ENCODE peak calls at places on chromosomes 3 and 15, in seven cellular contexts. One of them, this sample, is unnamed.

GRCh38 chr3:71430941-71431552 is 152.5 kb downstream of the FOXP1 start:
- DNase-seq in mesendoderm: peak; percentile 26
- DNase-seq in IMR-90: no peak
- DNase-seq in H9: no peak
- DNase-seq in mesenchymal stem cell: no peak
- DNase-seq in neuronal stem cell: no peak
- DNase-seq in H1: no peak
- DNase-seq in this sample: peak; percentile 77

GRCh38 chr3:46214751-46215352 is 6.7 kb upstream of the CCR1 start:
- DNase-seq in mesendoderm: peak; percentile 86
- DNase-seq in IMR-90: no peak
- DNase-seq in H9: peak; percentile 64
- DNase-seq in mesenchymal stem cell: peak; percentile 3
- DNase-seq in neuronal stem cell: peak; percentile 14
- DNase-seq in H1: peak; percentile 58
- DNase-seq in this sample: peak; percentile 52

GRCh38 chr3:52433328-52434060 is 11.4 kb downstream of the SEMA3G start:
- DNase-seq in mesendoderm: no peak
- DNase-seq in IMR-90: no peak
- DNase-seq in H9: peak; percentile 20
- DNase-seq in mesenchymal stem cell: no peak
- DNase-seq in neuronal stem cell: no peak
- DNase-seq in H1: no peak
- DNase-seq in this sample: no peak

GRCh38 chr3:21755896-21756295 is 4.9 kb upstream of the ZNF385D start:
- DNase-seq in mesendoderm: no peak
- DNase-seq in IMR-90: no peak
- DNase-seq in H9: no peak
- DNase-seq in mesenchymal stem cell: no peak
- DNase-seq in neuronal stem cell: no peak
- DNase-seq in H1: no peak
- DNase-seq in this sample: no peak

GRCh38 chr3:10933958-10934481 is 58.5 kb upstream of the SLC6A1 start:
- DNase-seq in mesendoderm: no peak
- DNase-seq in IMR-90: peak; percentile 45
- DNase-seq in H9: peak; percentile 51
- DNase-seq in mesenchymal stem cell: no peak
- DNase-seq in neuronal stem cell: no peak
- DNase-seq in H1: no peak
- DNase-seq in this sample: no peak

GRCh38 chr3:134106580-134106979 is 76.9 kb upstream of the SLCO2A1 start:
- DNase-seq in mesendoderm: no peak
- DNase-seq in IMR-90: no peak
- DNase-seq in H9: no peak
- DNase-seq in mesenchymal stem cell: no peak
- DNase-seq in neuronal stem cell: no peak
- DNase-seq in H1: no peak
- DNase-seq in this sample: no peak

GRCh38 chr15:58987036-58987435 is 427 bp upstream of the RNF111 start:
- DNase-seq in mesendoderm: no peak
- DNase-seq in IMR-90: peak; percentile 57
- DNase-seq in H9: no peak
- DNase-seq in mesenchymal stem cell: peak; percentile 53
- DNase-seq in neuronal stem cell: no peak
- DNase-seq in H1: no peak
- DNase-seq in this sample: no peak

GRCh38 chr15:64699767-64700388 is 75.5 kb downstream of the RBPMS2 start:
- DNase-seq in mesendoderm: peak; percentile 94
- DNase-seq in IMR-90: peak; percentile 48
- DNase-seq in H9: peak; percentile 84
- DNase-seq in mesenchymal stem cell: peak; percentile 79
- DNase-seq in neuronal stem cell: no peak
- DNase-seq in H1: peak; percentile 78
- DNase-seq in this sample: peak; percentile 21

GRCh38 chr3:46440531-46441294 is 24.0 kb downstream of the LTF start:
- DNase-seq in mesendoderm: peak; percentile 24
- DNase-seq in IMR-90: no peak
- DNase-seq in H9: no peak
- DNase-seq in mesenchymal stem cell: no peak
- DNase-seq in neuronal stem cell: no peak
- DNase-seq in H1: no peak
- DNase-seq in this sample: no peak

GRCh38 chr15:76289582-76289981 is 21.7 kb downstream of the ETFA start:
- DNase-seq in mesendoderm: no peak
- DNase-seq in IMR-90: no peak
- DNase-seq in H9: no peak
- DNase-seq in mesenchymal stem cell: no peak
- DNase-seq in neuronal stem cell: no peak
- DNase-seq in H1: no peak
- DNase-seq in this sample: peak; percentile 82

GRCh38 chr3:111737712-111738097 is 121.4 kb upstream of the PHLDB2 start:
- DNase-seq in mesendoderm: no peak
- DNase-seq in IMR-90: peak; percentile 98
- DNase-seq in H9: no peak
- DNase-seq in mesenchymal stem cell: peak; percentile 90
- DNase-seq in neuronal stem cell: no peak
- DNase-seq in H1: no peak
- DNase-seq in this sample: no peak

GRCh38 chr3:54575561-54575960 is 352.3 kb downstream of the LRTM1 start:
- DNase-seq in mesendoderm: no peak
- DNase-seq in IMR-90: no peak
- DNase-seq in H9: no peak
- DNase-seq in mesenchymal stem cell: no peak
- DNase-seq in neuronal stem cell: no peak
- DNase-seq in H1: no peak
- DNase-seq in this sample: no peak

GRCh38 chr3:52007291-52007690 is 11.6 kb upstream of the RPL29 start:
- DNase-seq in mesendoderm: no peak
- DNase-seq in IMR-90: no peak
- DNase-seq in H9: no peak
- DNase-seq in mesenchymal stem cell: no peak
- DNase-seq in neuronal stem cell: no peak
- DNase-seq in H1: no peak
- DNase-seq in this sample: no peak

GRCh38 chr15:60594071-60594470 is 115.1 kb upstream of the ICE2 start:
- DNase-seq in mesendoderm: no peak
- DNase-seq in IMR-90: no peak
- DNase-seq in H9: no peak
- DNase-seq in mesenchymal stem cell: no peak
- DNase-seq in neuronal stem cell: no peak
- DNase-seq in H1: no peak
- DNase-seq in this sample: no peak

GRCh38 chr15:95325763-95326688 is 1004.5 kb upstream of the NR2F2 start:
- DNase-seq in mesendoderm: peak; percentile 3
- DNase-seq in IMR-90: no peak
- DNase-seq in H9: no peak
- DNase-seq in mesenchymal stem cell: peak; percentile 36
- DNase-seq in neuronal stem cell: no peak
- DNase-seq in H1: no peak
- DNase-seq in this sample: no peak

GRCh38 chr15:85533949-85534543 is 153.6 kb downstream of the AKAP13 start:
- DNase-seq in mesendoderm: no peak
- DNase-seq in IMR-90: no peak
- DNase-seq in H9: no peak
- DNase-seq in mesenchymal stem cell: no peak
- DNase-seq in neuronal stem cell: no peak
- DNase-seq in H1: no peak
- DNase-seq in this sample: no peak

GRCh38 chr15:89785771-89786135 is 9.6 kb downstream of the MESP2 start:
- DNase-seq in mesendoderm: no peak
- DNase-seq in IMR-90: peak; percentile 61
- DNase-seq in H9: no peak
- DNase-seq in mesenchymal stem cell: no peak
- DNase-seq in neuronal stem cell: no peak
- DNase-seq in H1: no peak
- DNase-seq in this sample: peak; percentile 4

GRCh38 chr3:100047455-100048141 is 66.7 kb downstream of the FILIP1L start:
- DNase-seq in mesendoderm: no peak
- DNase-seq in IMR-90: peak; percentile 97
- DNase-seq in H9: no peak
- DNase-seq in mesenchymal stem cell: peak; percentile 84
- DNase-seq in neuronal stem cell: no peak
- DNase-seq in H1: no peak
- DNase-seq in this sample: peak; percentile 6

GRCh38 chr15:40594429-40594836 is 384 bp downstream of the KNL1 start:
- DNase-seq in mesendoderm: no peak
- DNase-seq in IMR-90: peak; percentile 16
- DNase-seq in H9: peak; percentile 69
- DNase-seq in mesenchymal stem cell: peak; percentile 76
- DNase-seq in neuronal stem cell: no peak
- DNase-seq in H1: no peak
- DNase-seq in this sample: peak; percentile 61

GRCh38 chr3:14446988-14447570 is 44.7 kb downstream of the SLC6A6 start:
- DNase-seq in mesendoderm: no peak
- DNase-seq in IMR-90: no peak
- DNase-seq in H9: no peak
- DNase-seq in mesenchymal stem cell: no peak
- DNase-seq in neuronal stem cell: no peak
- DNase-seq in H1: no peak
- DNase-seq in this sample: no peak

GRCh38 chr3:171763392-171763791 is 46.9 kb downstream of the PLD1 start:
- DNase-seq in mesendoderm: no peak
- DNase-seq in IMR-90: no peak
- DNase-seq in H9: no peak
- DNase-seq in mesenchymal stem cell: no peak
- DNase-seq in neuronal stem cell: no peak
- DNase-seq in H1: no peak
- DNase-seq in this sample: no peak

GRCh38 chr15:83046558-83047127 is 20.4 kb downstream of the BTBD1 start:
- DNase-seq in mesendoderm: no peak
- DNase-seq in IMR-90: peak; percentile 72
- DNase-seq in H9: no peak
- DNase-seq in mesenchymal stem cell: no peak
- DNase-seq in neuronal stem cell: no peak
- DNase-seq in H1: no peak
- DNase-seq in this sample: no peak

GRCh38 chr15:98840010-98840409 is 167.6 kb downstream of the PGPEP1L start:
- DNase-seq in mesendoderm: no peak
- DNase-seq in IMR-90: no peak
- DNase-seq in H9: no peak
- DNase-seq in mesenchymal stem cell: no peak
- DNase-seq in neuronal stem cell: no peak
- DNase-seq in H1: no peak
- DNase-seq in this sample: no peak
- H3K4me2 ChIP-seq in mesendoderm: no peak overlapping the region
- H3K4me2 ChIP-seq in IMR-90: no peak overlapping the region
- H3K4me2 ChIP-seq in H9: no peak overlapping the region
- H3K4me2 ChIP-seq in mesenchymal stem cell: no peak overlapping the region
- H3K4me2 ChIP-seq in neuronal stem cell: no peak overlapping the region
- H3K4me2 ChIP-seq in H1: no peak overlapping the region
- H3K4me2 ChIP-seq in this sample: no peak overlapping the region

GRCh38 chr3:66433522-66433782 is 67.4 kb downstream of the LRIG1 start:
- DNase-seq in mesendoderm: no peak
- DNase-seq in IMR-90: no peak
- DNase-seq in H9: no peak
- DNase-seq in mesenchymal stem cell: no peak
- DNase-seq in neuronal stem cell: no peak
- DNase-seq in H1: no peak
- DNase-seq in this sample: no peak

GRCh38 chr3:66432767-66433521 is 67.9 kb downstream of the LRIG1 start:
- DNase-seq in mesendoderm: no peak
- DNase-seq in IMR-90: no peak
- DNase-seq in H9: no peak
- DNase-seq in mesenchymal stem cell: no peak
- DNase-seq in neuronal stem cell: no peak
- DNase-seq in H1: no peak
- DNase-seq in this sample: no peak

GRCh38 chr3:66432041-66432766 is 68.6 kb downstream of the LRIG1 start:
- DNase-seq in mesendoderm: no peak
- DNase-seq in IMR-90: no peak
- DNase-seq in H9: no peak
- DNase-seq in mesenchymal stem cell: no peak
- DNase-seq in neuronal stem cell: no peak
- DNase-seq in H1: no peak
- DNase-seq in this sample: no peak

GRCh38 chr3:66430876-66431275 is 69.9 kb downstream of the LRIG1 start:
- DNase-seq in mesendoderm: no peak
- DNase-seq in IMR-90: no peak
- DNase-seq in H9: no peak
- DNase-seq in mesenchymal stem cell: no peak
- DNase-seq in neuronal stem cell: no peak
- DNase-seq in H1: no peak
- DNase-seq in this sample: no peak

GRCh38 chr3:66431494-66431893 is 69.3 kb downstream of the LRIG1 start:
- DNase-seq in mesendoderm: no peak
- DNase-seq in IMR-90: peak; percentile 95
- DNase-seq in H9: no peak
- DNase-seq in mesenchymal stem cell: peak; percentile 52
- DNase-seq in neuronal stem cell: no peak
- DNase-seq in H1: no peak
- DNase-seq in this sample: no peak
- H2BK120ac ChIP-seq in mesendoderm: no peak overlapping the region
- H2BK120ac ChIP-seq in IMR-90: peak overlapping the region; percentile 84
- H2BK120ac ChIP-seq in H9: no peak overlapping the region
- H2BK120ac ChIP-seq in mesenchymal stem cell: no peak overlapping the region
- H2BK120ac ChIP-seq in neuronal stem cell: no peak overlapping the region
- H2BK120ac ChIP-seq in H1: no peak overlapping the region
- H2BK120ac ChIP-seq in this sample: no peak overlapping the region

GRCh38 chr15:62663547-62663946 is 379.0 kb upstream of the TPM1 start:
- DNase-seq in mesendoderm: no peak
- DNase-seq in IMR-90: no peak
- DNase-seq in H9: no peak
- DNase-seq in mesenchymal stem cell: no peak
- DNase-seq in neuronal stem cell: no peak
- DNase-seq in H1: no peak
- DNase-seq in this sample: no peak

DNA sequence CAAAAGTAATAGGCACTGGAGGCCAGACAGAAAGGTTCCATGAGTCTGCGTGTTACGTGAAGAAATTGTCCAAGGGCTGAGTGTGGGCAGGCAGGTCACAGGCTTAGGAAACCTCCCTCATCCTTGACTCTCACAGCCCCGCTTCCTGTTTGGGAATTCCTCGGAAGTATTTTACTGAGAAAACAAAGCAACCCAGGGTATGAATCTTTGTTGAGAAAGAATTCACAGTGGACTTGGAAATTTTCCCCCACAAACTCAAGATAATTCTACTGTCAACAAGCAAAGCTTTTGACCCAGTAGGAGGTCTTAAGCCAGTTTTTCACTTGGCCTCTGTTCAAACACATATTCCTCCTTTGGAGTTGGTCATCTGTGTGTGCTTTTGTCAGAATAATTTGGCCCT is 377.1 kb upstream of the TPM1 start:
- DNase-seq in mesendoderm: peak; percentile 36
- DNase-seq in IMR-90: peak; percentile 32
- DNase-seq in H9: no peak
- DNase-seq in mesenchymal stem cell: peak; percentile 67
- DNase-seq in neuronal stem cell: no peak
- DNase-seq in H1: no peak
- DNase-seq in this sample: no peak
- H3K23ac ChIP-seq in mesendoderm: no peak overlapping the region
- H3K23ac ChIP-seq in IMR-90: no peak overlapping the region
- H3K23ac ChIP-seq in H9: no peak overlapping the region
- H3K23ac ChIP-seq in mesenchymal stem cell: no peak overlapping the region
- H3K23ac ChIP-seq in neuronal stem cell: no peak overlapping the region
- H3K23ac ChIP-seq in H1: no peak overlapping the region
- H3K23ac ChIP-seq in this sample: no peak overlapping the region

GRCh38 chr3:115272036-115272824 is 125.1 kb upstream of the ZBTB20 start:
- DNase-seq in mesendoderm: peak; percentile 52
- DNase-seq in IMR-90: peak; percentile 66
- DNase-seq in H9: no peak
- DNase-seq in mesenchymal stem cell: peak; percentile 80
- DNase-seq in neuronal stem cell: no peak
- DNase-seq in H1: no peak
- DNase-seq in this sample: no peak

GRCh38 chr3:115275897-115276296 is 128.8 kb upstream of the ZBTB20 start:
- DNase-seq in mesendoderm: no peak
- DNase-seq in IMR-90: peak; percentile 8
- DNase-seq in H9: no peak
- DNase-seq in mesenchymal stem cell: peak; percentile 6
- DNase-seq in neuronal stem cell: no peak
- DNase-seq in H1: no peak
- DNase-seq in this sample: no peak

GRCh38 chr3:115270849-115271248 is 123.8 kb upstream of the ZBTB20 start:
- DNase-seq in mesendoderm: no peak
- DNase-seq in IMR-90: no peak
- DNase-seq in H9: no peak
- DNase-seq in mesenchymal stem cell: no peak
- DNase-seq in neuronal stem cell: no peak
- DNase-seq in H1: no peak
- DNase-seq in this sample: no peak
- H3K4me2 ChIP-seq in mesendoderm: no peak overlapping the region
- H3K4me2 ChIP-seq in IMR-90: no peak overlapping the region
- H3K4me2 ChIP-seq in H9: no peak overlapping the region
- H3K4me2 ChIP-seq in mesenchymal stem cell: no peak overlapping the region
- H3K4me2 ChIP-seq in neuronal stem cell: no peak overlapping the region
- H3K4me2 ChIP-seq in H1: no peak overlapping the region
- H3K4me2 ChIP-seq in this sample: no peak overlapping the region

This sample was measured in trophoblast cell.